ENCODE peak calls at places on chromosomes 5 and 9, in four cellular contexts. D is epithelial cell of esophagus, L is HFF-Myc, P is mesenteric fat pad. K is an unnamed sample.

GRCh38 chr9:94983552-94983951 is 257.1 kb downstream of the AOPEP start:
- DNase-seq in P (no peak), L (no peak), D (no peak), K (no peak)

GRCh38 chr5:93279292-93279974 is 301.6 kb downstream of the NR2F1-AS1 start:
- DNase-seq in L (no peak), P (no peak), D (no peak), K (no peak)

GRCh38 chr5:140240987-140241706 is 61.8 kb downstream of the PFDN1 start:
- DNase-seq in D (peak; percentile 91), L (peak; percentile 61), P (peak; percentile 93), K (no peak)

GRCh38 chr5:103224894-103225246 is 33.7 kb upstream of the MACIR start:
- DNase-seq in P (no peak), D (no peak), L (no peak), K (no peak)

GRCh38 chr5:37926732-37927131 is 86.9 kb upstream of the GDNF start:
- DNase-seq in L (peak; percentile 10), P (no peak), D (peak; percentile 89), K (no peak)

GRCh38 chr5:133387091-133387490 is 225.2 kb downstream of the FSTL4 start:
- DNase-seq in L (no peak), P (peak; percentile 64), D (peak; percentile 54), K (no peak)

GRCh38 chr5:64074533-64074932 is 91.1 kb upstream of the RNF180 start:
- DNase-seq in P (no peak), L (no peak), D (peak; percentile 63), K (no peak)

GRCh38 chr9:22100626-22101025 is 91.5 kb upstream of the CDKN2B start:
- DNase-seq in L (no peak), P (no peak), D (no peak), K (no peak)

GRCh38 chr9:96020822-96021615 is 145.5 kb downstream of the ERCC6L2 start:
- DNase-seq in P (no peak), L (no peak), D (peak; percentile 13), K (no peak)

GRCh38 chr5:158431369-158432029 is 572.6 kb upstream of the CLINT1 start:
- DNase-seq in D (no peak), P (no peak), L (no peak), K (no peak)

GRCh38 chr5:6399978-6400910 is 21.9 kb upstream of the MED10 start:
- DNase-seq in L (peak; percentile 26), D (peak; percentile 97), P (no peak), K (no peak)

GRCh38 chr5:10691826-10692785 is 68.9 kb downstream of the DAP start:
- DNase-seq in L (no peak), D (no peak), P (no peak), K (no peak)

GRCh38 chr5:73286891-73287290 is 113.9 kb downstream of the TMEM174 start:
- DNase-seq in L (no peak), P (no peak), D (no peak), K (no peak)

GRCh38 chr5:54387659-54388232 is 67.8 kb upstream of the HSPB3 start:
- DNase-seq in L (no peak), D (peak; percentile 23), P (no peak), K (no peak)

GRCh38 chr9:99490736-99491135 is 268.7 kb downstream of the SEC61B start:
- DNase-seq in L (no peak), P (no peak), D (no peak), K (no peak)

GRCh38 chr5:151293624-151294023 is 9.9 kb downstream of the SLC36A3 start:
- DNase-seq in L (no peak), P (no peak), D (no peak), K (no peak)

GRCh38 chr5:1334831-1335539 is 9.9 kb downstream of the CLPTM1L start:
- DNase-seq in D (no peak), P (no peak), L (no peak), K (no peak)

GRCh38 chr5:172101547-172102225 is 86.3 kb downstream of the STK10 start:
- DNase-seq in D (no peak), P (no peak), L (no peak), K (no peak)

GRCh38 chr5:107324071-107324470 is 346.7 kb downstream of the EFNA5 start:
- DNase-seq in P (no peak), L (no peak), D (peak; percentile 68), K (no peak)

GRCh38 chr9:214488-215448 is at the start of gene DOCK8:
- DNase-seq in L (no peak), P (peak; percentile 93), D (peak; percentile 73), K (no peak)

GRCh38 chr9:27179245-27179870 is 70.3 kb downstream of the TEK start:
- DNase-seq in L (no peak), P (no peak), D (peak; percentile 45), K (no peak)

GRCh38 chr5:98771389-98772109 is 1.9 kb upstream of the RGMB start:
- DNase-seq in D (peak; percentile 91), L (peak; percentile 87), P (no peak), K (no peak)

GRCh38 chr9:127523312-127523851 is 72.1 kb downstream of the LRSAM1 start:
- DNase-seq in D (peak; percentile 49), P (no peak), L (no peak), K (no peak)

GRCh38 chr9:5786370-5787127 is 46.4 kb downstream of the ERMP1 start:
- DNase-seq in D (peak; percentile 7), P (no peak), L (no peak), K (no peak)

GRCh38 chr9:121362813-121363585 is 7.1 kb downstream of the STOM start:
- DNase-seq in P (no peak), L (no peak), D (no peak), K (no peak)

GRCh38 chr5:10793785-10794184 is 32.8 kb upstream of the DAP start:
- DNase-seq in L (no peak), D (no peak), P (no peak), K (no peak)

GRCh38 chr9:87713278-87713989 is 12.5 kb upstream of the CTSL start:
- DNase-seq in L (peak; percentile 92), D (peak; percentile 94), P (peak; percentile 92), K (no peak)

GRCh38 chr5:150186137-150186536 is 3.7 kb upstream of the SLC6A7 start:
- DNase-seq in P (no peak), L (no peak), D (no peak), K (no peak)

GRCh38 chr5:15995206-15996052 is 184.2 kb downstream of the MARCHF11 start:
- DNase-seq in P (no peak), L (peak; percentile 36), D (peak; percentile 64), K (no peak)

GRCh38 chr5:180441577-180441976 is 52.6 kb upstream of the CNOT6 start:
- DNase-seq in D (peak; percentile 38), L (no peak), P (no peak), K (no peak)

GRCh38 chr5:39526914-39527477 is 102.2 kb upstream of the DAB2 start:
- DNase-seq in L (no peak), D (no peak), P (no peak), K (no peak)

GRCh38 chr5:139759219-139759721 is 36.3 kb upstream of the PSD2 start:
- DNase-seq in P (no peak), L (no peak), D (no peak), K (no peak)

GRCh38 chr5:172274951-172275753 is 8.4 kb downstream of the UBTD2 start:
- DNase-seq in P (no peak), D (peak; percentile 93), L (no peak), K (peak; percentile 75)

GRCh38 chr9:34204011-34204635 is 25.3 kb downstream of the UBAP1 start:
- DNase-seq in L (no peak), D (peak; percentile 41), P (no peak), K (no peak)

GRCh38 chr5:171574374-171574773 is 154.9 kb downstream of the FGF18 start:
- DNase-seq in P (no peak), D (no peak), L (no peak), K (no peak)

GRCh38 chr5:53419247-53419646 is 61.2 kb upstream of the FST start:
- DNase-seq in P (no peak), D (peak; percentile 77), L (peak; percentile 47), K (no peak)

GRCh38 chr5:180604271-180604670 is 13.0 kb upstream of the SCGB3A1 start:
- DNase-seq in D (no peak), P (no peak), L (no peak), K (no peak)

GRCh38 chr5:113233606-113234005 is 201.2 kb downstream of the TSSK1B start:
- DNase-seq in L (no peak), P (no peak), D (no peak), K (no peak)

GRCh38 chr9:38707885-38708640 is 11.9 kb downstream of the FAM240B start:
- DNase-seq in D (peak; percentile 32), L (no peak), P (no peak), K (no peak)

K was measured in activated CD4-positive, alpha-beta T cell treated with anti-CD3 and anti-CD28 coated beads, Interleukin-2, amount 50 U/mL, for 24 hours.